ENCODE peak calls at places on chromosome 10, in nine cellular contexts. Q, K, E, L, D, G, W, U and B are unnamed samples.

GRCh38 chr10:8321990-8322389 is 267.5 kb downstream of the GATA3 start:
- DNase-seq in K (no peak), W (no peak), G (no peak), L (no peak), E (no peak), Q (no peak), D (no peak), U (no peak), B (no peak)

GRCh38 chr10:95229724-95230627 is 35.9 kb downstream of the ACSM6 start:
- DNase-seq in U (no peak), D (no peak), L (peak; percentile 35), K (no peak), G (no peak), Q (no peak), W (no peak), E (no peak), B (no peak)

GRCh38 chr10:52256832-52257691 is 57.0 kb upstream of the DKK1 start:
- DNase-seq in K (no peak), U (no peak), D (no peak), W (no peak), L (no peak), Q (no peak), G (no peak), E (peak; percentile 4), B (no peak)

GRCh38 chr10:120979435-120980315 is 128.5 kb downstream of the WDR11 start:
- DNase-seq in E (peak; percentile 72), L (peak; percentile 91), U (peak; percentile 59), G (peak; percentile 82), K (peak; percentile 28), W (peak; percentile 12), Q (peak; percentile 68), D (no peak), B (peak; percentile 82)

GRCh38 chr10:125661942-125662515 is 20.9 kb downstream of the TEX36 start:
- DNase-seq in E (no peak), D (no peak), W (no peak), G (no peak), Q (no peak), U (no peak), K (no peak), L (peak; percentile 50), B (no peak)

GRCh38 chr10:132036153-132036886 is 29.4 kb upstream of the JAKMIP3 start:
- DNase-seq in Q (no peak), K (peak; percentile 55), W (no peak), D (peak; percentile 39), L (peak; percentile 41), G (no peak), U (no peak), E (peak; percentile 32), B (no peak)

GRCh38 chr10:97567891-97568290 is 4.7 kb upstream of the ANKRD2 start:
- DNase-seq in G (no peak), D (no peak), L (no peak), E (no peak), K (no peak), U (no peak), Q (no peak), W (no peak), B (no peak)

GRCh38 chr10:124703778-124704427 is 40.3 kb downstream of the FAM53B start:
- DNase-seq in K (peak; percentile 88), W (no peak), Q (peak; percentile 69), D (peak; percentile 93), L (no peak), G (peak; percentile 58), E (peak; percentile 80), U (peak; percentile 86), B (peak; percentile 69)

GRCh38 chr10:75126277-75126676 is 14.8 kb downstream of the SAMD8 start:
- DNase-seq in W (no peak), L (no peak), E (no peak), G (no peak), D (no peak), Q (no peak), U (no peak), K (no peak), B (no peak)
- H3K4me1 ChIP-seq in W (peaks cover 21% of the 10 kb centered on the region), L (peaks cover 13% of the 10 kb centered on the region), E (peaks cover 19% of the 10 kb centered on the region), G (no peaks in the 10 kb centered on the region), D (peaks cover 12% of the 10 kb centered on the region), Q (no peaks in the 10 kb centered on the region), U (peaks cover 21% of the 10 kb centered on the region), K (peaks cover 4% of the 10 kb centered on the region), B (peaks cover under 1% of the 10 kb centered on the region)

GRCh38 chr10:103545771-103546281 is 52.3 kb downstream of the NEURL1 start:
- DNase-seq in L (peak; percentile 4), D (no peak), E (no peak), Q (peak; percentile 22), W (no peak), G (no peak), U (peak; percentile 41), K (no peak), B (peak; percentile 71)

GRCh38 chr10:103546401-103546800 is 52.9 kb downstream of the NEURL1 start:
- DNase-seq in Q (peak; percentile 20), G (no peak), K (no peak), E (no peak), D (no peak), W (no peak), U (peak; percentile 21), L (no peak), B (no peak)

GRCh38 chr10:103543617-103544525 is 50.4 kb downstream of the NEURL1 start:
- DNase-seq in E (no peak), L (no peak), Q (no peak), K (no peak), W (no peak), G (no peak), U (peak; percentile 35), D (no peak), B (no peak)

GRCh38 chr10:103545366-103545765 is 51.9 kb downstream of the NEURL1 start:
- DNase-seq in D (no peak), U (no peak), Q (peak; percentile 12), L (peak; percentile 2), W (no peak), G (no peak), K (no peak), E (no peak), B (no peak)

DNA sequence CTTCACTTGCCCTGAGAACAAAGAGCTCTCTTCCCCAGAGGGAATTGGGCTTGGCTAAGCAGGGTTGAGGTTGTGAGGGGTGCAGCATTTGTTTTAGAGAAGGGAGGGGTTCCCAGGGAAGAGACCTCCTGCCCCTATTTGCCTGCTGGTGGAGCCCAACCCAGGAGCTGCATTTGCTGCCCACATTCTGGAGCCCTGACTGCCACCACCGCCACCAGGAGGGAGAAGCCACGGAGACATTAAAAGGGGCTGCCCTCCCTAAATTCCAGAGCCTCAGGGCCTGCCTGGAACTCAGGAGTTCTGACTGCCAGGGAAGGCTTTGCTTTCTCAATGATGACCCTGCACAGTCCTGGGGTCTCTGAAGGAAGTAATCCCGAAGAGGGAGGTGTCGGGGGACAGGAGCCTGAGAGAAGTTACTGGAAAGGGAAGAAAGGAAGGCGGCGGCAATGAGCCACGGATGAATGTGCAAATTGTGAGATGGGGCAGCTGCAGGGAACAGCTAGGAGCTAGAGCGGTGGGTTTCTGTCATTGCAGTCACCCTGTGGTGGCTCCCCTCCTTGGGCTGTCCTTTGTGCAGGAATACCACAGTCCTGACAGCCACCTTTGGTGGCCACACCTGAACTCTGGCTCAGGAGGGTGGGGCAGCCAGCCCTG is 51.3 kb downstream of the NEURL1 start:
- DNase-seq in E (no peak), U (peak; percentile 32), D (no peak), Q (no peak), L (no peak), W (no peak), G (no peak), K (no peak), B (no peak)
- H3K4me1 ChIP-seq in E (peaks cover 12% of the 10 kb centered on the region), U (peaks cover 13% of the 10 kb centered on the region), D (no peaks in the 10 kb centered on the region), Q (no peaks in the 10 kb centered on the region), L (peaks cover 22% of the 10 kb centered on the region), W (peaks cover 9% of the 10 kb centered on the region), G (peaks cover 10% of the 10 kb centered on the region), K (peaks cover 3% of the 10 kb centered on the region), B (peaks cover 24% of the 10 kb centered on the region)

GRCh38 chr10:101066146-101066889 is 4.5 kb downstream of the KAZALD1 start:
- DNase-seq in E (peak; percentile 68), G (peak; percentile 94), U (peak; percentile 96), K (peak; percentile 41), Q (peak; percentile 76), D (peak; percentile 87), W (peak; percentile 39), L (peak; percentile 92), B (peak; percentile 92)

GRCh38 chr10:101063162-101063525 is 1.4 kb downstream of the KAZALD1 start:
- DNase-seq in G (no peak), W (no peak), L (no peak), U (peak; percentile 81), E (no peak), K (no peak), Q (no peak), D (no peak), B (no peak)

GRCh38 chr10:101063548-101064414 is 2.0 kb downstream of the KAZALD1 start:
- DNase-seq in E (no peak), K (no peak), U (no peak), L (no peak), W (no peak), Q (no peak), D (peak; percentile 48), G (no peak), B (no peak)

GRCh38 chr10:101065479-101066145 is 3.8 kb downstream of the KAZALD1 start:
- DNase-seq in G (peak; percentile 31), Q (no peak), U (no peak), L (no peak), K (no peak), W (no peak), E (no peak), D (no peak), B (no peak)

DNA sequence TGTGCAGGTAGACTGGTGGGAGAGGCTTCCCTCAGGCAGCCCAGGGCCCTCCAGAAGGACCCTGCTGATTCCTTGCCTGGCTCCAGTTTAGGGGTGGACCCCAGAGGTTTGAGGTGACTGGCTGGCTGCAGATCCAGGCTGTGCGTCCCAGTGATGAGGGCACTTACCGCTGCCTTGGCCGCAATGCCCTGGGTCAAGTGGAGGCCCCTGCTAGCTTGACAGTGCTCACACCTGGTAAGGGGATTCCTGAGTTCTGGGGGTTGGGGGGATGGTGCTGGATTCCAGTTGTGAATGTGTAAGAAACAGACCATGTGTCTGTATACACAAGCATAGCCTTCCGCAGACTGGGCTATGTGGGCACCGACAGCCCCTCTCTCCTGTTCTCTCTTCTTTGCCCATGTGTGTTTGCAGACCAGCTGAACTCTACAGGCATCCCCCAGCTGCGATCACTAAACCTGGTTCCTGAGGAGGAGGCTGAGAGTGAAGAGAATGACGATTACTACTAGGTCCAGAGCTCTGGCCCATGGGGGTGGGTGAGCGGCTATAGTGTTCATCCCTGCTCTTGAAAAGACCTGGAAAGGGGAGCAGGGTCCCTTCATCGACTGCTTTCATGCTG is 2.7 kb downstream of the KAZALD1 start:
- DNase-seq in W (no peak), E (no peak), U (no peak), L (no peak), Q (no peak), K (no peak), D (no peak), G (no peak), B (no peak)
- H3K4me1 ChIP-seq in W (peaks cover 47% of the 10 kb centered on the region), E (peaks cover 41% of the 10 kb centered on the region), U (peaks cover 57% of the 10 kb centered on the region), L (peaks cover 31% of the 10 kb centered on the region), Q (peaks cover 7% of the 10 kb centered on the region), K (peaks cover 12% of the 10 kb centered on the region), D (peaks cover 19% of the 10 kb centered on the region), G (peaks cover 33% of the 10 kb centered on the region), B (peaks cover 41% of the 10 kb centered on the region)

GRCh38 chr10:46225597-46225996 is 61.2 kb upstream of the ANTXRL start:
- DNase-seq in G (peak; percentile 4), L (no peak), U (peak; percentile 60), E (no peak), W (no peak), Q (peak; percentile 15), K (no peak), D (no peak), B (peak; percentile 10)

GRCh38 chr10:46226232-46226631 is 60.6 kb upstream of the ANTXRL start:
- DNase-seq in D (no peak), U (no peak), G (peak; percentile 12), K (no peak), Q (peak; percentile 15), W (no peak), E (no peak), L (no peak), B (peak; percentile 1)

GRCh38 chr10:46223626-46224413 is 63.0 kb upstream of the ANTXRL start:
- DNase-seq in U (no peak), E (no peak), Q (no peak), L (no peak), G (peak; percentile 11), D (no peak), W (no peak), K (no peak), B (peak; percentile 10)

GRCh38 chr10:46223064-46223480 is 63.7 kb upstream of the ANTXRL start:
- DNase-seq in Q (no peak), W (no peak), K (no peak), D (no peak), L (no peak), E (no peak), U (no peak), G (peak; percentile 15), B (no peak)

DNA sequence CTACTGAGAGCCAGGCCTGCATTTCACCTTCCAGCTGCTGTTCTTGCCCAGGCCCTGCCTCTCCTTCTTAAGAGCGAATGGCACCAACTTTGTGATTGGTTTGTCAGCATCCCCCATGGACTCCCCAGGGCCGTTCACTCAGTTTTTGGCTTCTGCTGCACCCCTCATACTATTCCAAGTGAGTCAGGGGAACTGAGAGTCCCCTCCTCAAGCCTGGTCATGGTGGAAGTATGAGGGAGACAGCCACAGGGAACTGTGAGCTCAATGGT is 62.4 kb upstream of the ANTXRL start:
- DNase-seq in W (no peak), K (no peak), L (no peak), U (no peak), G (peak; percentile 8), D (no peak), Q (no peak), E (no peak), B (no peak)
- H3K4me1 ChIP-seq in W (no peaks in the 10 kb centered on the region), K (no peaks in the 10 kb centered on the region), L (peaks cover 3% of the 10 kb centered on the region), U (no peaks in the 10 kb centered on the region), G (no peaks in the 10 kb centered on the region), D (no peaks in the 10 kb centered on the region), Q (no peaks in the 10 kb centered on the region), E (no peaks in the 10 kb centered on the region), B (no peaks in the 10 kb centered on the region)